ENCODE peak calls at places on chromosomes 6 and 20, in ten cellular contexts. S is ovary, U is stomach, M is tibial nerve, W is esophagus muscularis mucosa, Y is H1, X is GM12878, P is SK-N-SH, D is K562, V is HepG2. J is an unnamed sample.

GRCh38 chr6:136113736-136114173 is 136.4 kb downstream of the MTFR2 start:
- DNase-seq in Y (no peak), P (peak; percentile 66), D (no peak), S (no peak), V (no peak), M (peak; percentile 42), X (no peak), U (no peak), W (no peak), J (no peak)

GRCh38 chr6:45538636-45539035 is 160.9 kb upstream of the SUPT3H start:
- DNase-seq in U (no peak), P (no peak), D (no peak), X (no peak), Y (no peak), S (no peak), M (peak; percentile 79), V (no peak), W (no peak), J (peak; percentile 77)

GRCh38 chr6:53054532-53054931 is 10.7 kb upstream of the FBXO9 start:
- DNase-seq in P (no peak), W (no peak), U (no peak), S (no peak), X (no peak), Y (no peak), M (no peak), D (no peak), V (peak; percentile 88), J (no peak)

GRCh38 chr6:3157151-3157933 is at the start of gene TUBB2A:
- DNase-seq in M (peak; percentile 82), W (no peak), Y (no peak), D (peak; percentile 96), P (peak; percentile 98), S (peak; percentile 86), X (no peak), U (peak; percentile 89), V (peak; percentile 56), J (peak; percentile 91)

GRCh38 chr6:109222848-109223247 is 127.5 kb downstream of the CEP57L1 start:
- DNase-seq in U (no peak), D (no peak), P (no peak), M (no peak), V (no peak), Y (no peak), S (no peak), W (no peak), X (no peak), J (no peak)

GRCh38 chr20:29319725-29320124 is 1937.7 kb upstream of the DEFB115 start:
- DNase-seq in W (peak; percentile 74), M (no peak), D (no peak), Y (no peak), V (no peak), U (no peak), X (no peak), P (no peak), S (no peak), J (no peak)

GRCh38 chr6:141484726-141485125 is 648.0 kb upstream of the GJE1 start:
- DNase-seq in Y (no peak), X (peak; percentile 66), V (peak; percentile 12), P (no peak), U (no peak), S (no peak), M (no peak), W (no peak), D (no peak), J (no peak)

GRCh38 chr20:17617212-17617867 is 47.5 kb downstream of the DSTN start:
- DNase-seq in V (peak; percentile 42), Y (no peak), X (no peak), D (peak; percentile 65), U (peak; percentile 65), M (peak; percentile 68), S (peak; percentile 79), W (no peak), P (peak; percentile 91), J (peak; percentile 78)

GRCh38 chr6:116390571-116390970 is 19.8 kb downstream of the DSE start:
- DNase-seq in X (no peak), S (no peak), Y (no peak), V (no peak), W (no peak), P (no peak), U (no peak), M (no peak), D (no peak), J (no peak)
- H3K4me3 ChIP-seq in X (peak overlapping the region; percentile 34), S (no peak overlapping the region), Y (no peak overlapping the region), V (no peak overlapping the region), W (no peak overlapping the region), P (no peak overlapping the region), U (no peak overlapping the region), M (no peak overlapping the region), D (no peak overlapping the region), J (no peak overlapping the region)

GRCh38 chr20:46543959-46544358 is 6.5 kb downstream of the OCSTAMP start:
- DNase-seq in S (no peak), D (no peak), M (no peak), P (no peak), Y (no peak), V (no peak), W (no peak), X (no peak), U (no peak), J (no peak)

GRCh38 chr20:46546293-46546692 is 4.2 kb downstream of the OCSTAMP start:
- DNase-seq in X (no peak), M (no peak), D (peak; percentile 58), P (peak; percentile 42), U (no peak), W (no peak), Y (no peak), S (no peak), V (no peak), J (no peak)

GRCh38 chr20:46544576-46544975 is 5.9 kb downstream of the OCSTAMP start:
- DNase-seq in U (no peak), D (no peak), V (peak; percentile 39), W (no peak), S (no peak), Y (no peak), M (no peak), X (no peak), P (no peak), J (no peak)

GRCh38 chr20:46545827-46546138 is 4.7 kb downstream of the OCSTAMP start:
- DNase-seq in P (no peak), S (no peak), U (no peak), M (no peak), Y (no peak), X (no peak), V (no peak), W (no peak), D (no peak), J (no peak)

DNA sequence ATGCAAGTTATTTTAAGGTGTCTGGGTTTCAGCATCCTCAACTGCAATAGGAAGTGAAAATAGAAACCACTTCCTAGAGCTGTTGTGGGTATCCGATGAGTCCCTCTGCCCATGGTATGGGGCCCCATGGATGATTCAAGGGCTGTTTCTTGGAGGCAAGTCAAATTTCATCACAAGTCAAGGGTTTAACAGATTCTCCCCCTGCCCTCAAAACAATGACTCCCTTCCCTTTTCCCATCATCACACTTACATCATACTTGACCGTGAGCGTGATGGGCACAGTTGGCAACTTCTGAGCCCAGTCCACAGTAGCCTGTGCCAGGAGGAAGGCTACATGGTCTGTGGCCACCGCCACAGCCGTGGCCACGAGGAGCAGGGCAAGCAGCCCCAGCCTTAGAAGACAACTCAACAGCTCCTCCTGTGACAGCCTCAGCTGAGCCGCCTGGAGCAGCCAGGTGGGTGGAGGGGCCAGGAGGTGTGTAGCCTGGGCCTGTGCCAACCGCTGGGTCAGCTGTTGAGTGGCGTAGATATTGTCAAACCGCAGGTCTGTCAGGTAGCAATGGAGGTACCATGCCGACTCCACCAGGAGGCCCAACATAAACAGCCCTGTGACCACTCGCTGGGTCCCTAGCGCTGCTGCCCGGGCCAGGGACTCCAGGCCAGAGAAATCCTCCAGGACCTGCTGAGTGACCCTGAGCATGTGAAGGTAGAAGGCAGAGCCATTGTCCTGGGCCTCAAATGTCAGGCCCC is 5.2 kb downstream of the OCSTAMP start:
- DNase-seq in M (no peak), D (no peak), X (no peak), S (no peak), P (no peak), V (no peak), W (no peak), Y (no peak), U (no peak), J (no peak)
- TF ChIP-seq EP300 in M (no peak), D (no peak), X (no peak), S (no peak), P (no peak), V (no peak), W (no peak), Y (no peak), U (no peak), J (no peak)

GRCh38 chr20:22576273-22576672 is 8.1 kb downstream of the FOXA2 start:
- DNase-seq in P (no peak), Y (no peak), X (no peak), S (no peak), U (no peak), W (no peak), M (no peak), V (peak; percentile 27), D (no peak), J (no peak)

GRCh38 chr20:22578221-22579118 is 5.9 kb downstream of the FOXA2 start:
- DNase-seq in P (no peak), M (no peak), V (peak; percentile 76), U (peak; percentile 51), Y (no peak), W (no peak), S (no peak), D (no peak), X (no peak), J (no peak)

GRCh38 chr20:22579119-22579427 is 5.3 kb downstream of the FOXA2 start:
- DNase-seq in W (no peak), S (no peak), V (no peak), X (no peak), Y (no peak), U (peak; percentile 52), P (no peak), M (no peak), D (no peak), J (no peak)

GRCh38 chr20:22576733-22577514 is 7.4 kb downstream of the FOXA2 start:
- DNase-seq in V (peak; percentile 37), P (no peak), X (no peak), W (no peak), S (no peak), U (no peak), M (no peak), D (no peak), Y (no peak), J (no peak)

DNA sequence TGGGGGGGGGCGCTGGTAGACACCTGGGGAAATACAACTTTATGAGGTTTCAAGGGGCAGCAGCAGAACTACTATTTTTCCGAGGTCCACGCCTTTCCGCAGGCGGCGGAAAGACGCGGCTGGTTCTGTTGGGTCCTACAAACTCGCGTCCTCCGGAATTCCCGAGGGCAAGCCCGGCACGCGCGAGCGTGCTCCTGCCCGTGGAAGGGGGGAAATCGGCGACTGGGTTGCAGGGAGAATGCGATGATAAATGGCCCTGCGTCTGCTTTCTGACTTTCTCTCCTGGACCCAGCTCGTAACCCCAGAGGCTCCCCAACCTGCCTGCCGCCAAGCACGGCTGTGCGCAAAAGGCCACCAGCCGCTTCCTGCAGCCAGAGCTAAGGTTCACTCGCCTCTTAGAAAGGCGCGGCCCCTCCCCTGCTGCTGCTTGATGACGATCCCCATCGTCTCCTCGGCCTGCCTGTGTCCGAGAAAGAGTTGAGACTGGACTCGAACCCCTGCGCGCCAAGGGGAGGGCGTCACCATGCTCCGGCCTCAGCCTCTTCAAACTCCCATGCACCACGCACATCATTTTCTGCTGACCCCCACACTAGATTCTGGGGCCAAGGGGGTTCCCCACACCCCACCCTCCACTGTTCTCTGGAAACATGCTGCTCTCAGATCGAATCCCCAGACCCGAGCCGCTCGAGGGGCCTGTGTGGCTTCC is 6.7 kb downstream of the FOXA2 start:
- DNase-seq in U (peak; percentile 73), S (no peak), M (no peak), V (peak; percentile 52), D (no peak), Y (no peak), X (no peak), W (no peak), P (no peak), J (no peak)
- H3K4me3 ChIP-seq in U (peak overlapping the region; percentile 54), S (no peak overlapping the region), M (no peak overlapping the region), V (peak overlapping the region; percentile 95), D (no peak overlapping the region), Y (no peak overlapping the region), X (no peak overlapping the region), W (no peak overlapping the region), P (no peak overlapping the region), J (no peak overlapping the region)

DNA sequence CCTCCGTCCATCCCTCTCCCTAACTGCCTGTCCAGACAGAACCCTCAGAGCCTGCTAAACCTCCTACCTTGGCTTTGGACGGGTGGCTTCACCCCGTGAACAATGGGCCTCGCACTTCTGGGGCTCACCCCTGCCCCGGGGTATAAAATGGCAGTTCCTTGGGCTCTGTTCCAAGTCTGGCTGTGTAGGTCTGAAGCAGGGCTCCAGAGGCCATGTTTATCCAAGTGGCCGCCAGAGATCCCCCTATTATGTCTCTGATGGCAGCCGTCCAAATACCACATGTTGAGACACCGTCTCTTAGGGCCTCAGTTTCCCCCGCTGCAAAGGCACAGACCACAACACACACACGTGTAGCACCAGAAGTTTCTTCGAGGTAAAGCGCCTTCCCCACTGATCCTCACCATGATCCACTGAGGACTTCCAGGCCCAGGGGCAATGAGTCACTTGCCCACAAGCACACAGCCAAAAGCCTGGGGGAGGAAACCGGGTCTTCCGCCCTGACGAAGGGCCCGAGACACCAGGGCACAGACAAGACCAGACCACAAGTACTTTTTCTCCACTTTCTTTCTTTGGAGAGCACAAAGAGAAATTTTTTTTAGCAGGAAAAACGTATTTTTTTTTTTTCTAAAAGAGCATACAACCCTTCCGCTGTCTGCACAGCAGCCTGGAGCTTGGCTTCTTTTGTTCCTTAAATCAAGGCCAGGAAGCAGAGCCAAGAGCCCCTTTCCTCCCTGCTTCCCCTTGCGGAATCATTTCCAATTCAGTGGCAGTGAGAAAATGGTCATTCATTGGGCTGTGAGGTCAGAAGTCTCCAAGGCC is 11.8 kb downstream of the CPNE5 start:
- DNase-seq in U (no peak), D (peak; percentile 69), Y (no peak), P (no peak), W (no peak), X (no peak), V (no peak), M (no peak), S (no peak), J (no peak)
- TF ChIP-seq EP300 in U (no peak), D (no peak), Y (no peak), P (peak; percentile 51), W (no peak), X (no peak), V (no peak), M (no peak), S (no peak), J (no peak)

J was measured in suprapubic skin.